ENCODE peak calls at places on chromosomes 12 and 14, in five cellular contexts. J is right atrium auricular region, T is IMR-90, G is body of pancreas, C is tibial artery. L is an unnamed sample.

GRCh38 chr12:115972241-115972640 is 305.3 kb downstream of the MED13L start:
- DNase-seq in J (no peak), T (no peak), G (no peak), C (no peak), L (no peak)

GRCh38 chr12:19025582-19025981 is 104.0 kb upstream of the PLEKHA5 start:
- DNase-seq in J (no peak), T (no peak), G (no peak), C (no peak), L (no peak)

GRCh38 chr12:47105914-47106674 is 26.3 kb upstream of the AMIGO2 start:
- DNase-seq in J (no peak), T (no peak), G (peak; percentile 77), C (no peak), L (no peak)

GRCh38 chr12:113246478-113247122 is 25.3 kb downstream of the TPCN1 start:
- DNase-seq in J (no peak), T (peak; percentile 38), G (peak; percentile 52), C (no peak), L (no peak)

GRCh38 chr14:68558096-68558495 is 234.8 kb downstream of the ZFP36L1 start:
- DNase-seq in J (no peak), T (no peak), G (no peak), C (no peak), L (no peak)

GRCh38 chr14:59529189-59529588 is 44.9 kb downstream of the JKAMP start:
- DNase-seq in J (no peak), T (no peak), G (no peak), C (no peak), L (no peak)

GRCh38 chr12:75291014-75291413 is 39.1 kb downstream of the CAPS2 start:
- DNase-seq in J (no peak), T (no peak), G (no peak), C (no peak), L (no peak)

GRCh38 chr14:50047274-50047676 is 69.1 kb downstream of the VCPKMT start:
- DNase-seq in J (no peak), T (no peak), G (no peak), C (peak; percentile 31), L (no peak)

GRCh38 chr14:75442642-75443041 is 14.8 kb downstream of the JDP2 start:
- DNase-seq in J (no peak), T (peak; percentile 57), G (no peak), C (no peak), L (no peak)

GRCh38 chr14:75446447-75446846 is 18.6 kb downstream of the JDP2 start:
- DNase-seq in J (no peak), T (no peak), G (no peak), C (no peak), L (no peak)

GRCh38 chr14:75448209-75448608 is 20.4 kb downstream of the JDP2 start:
- DNase-seq in J (no peak), T (no peak), G (no peak), C (no peak), L (no peak)

GRCh38 chr14:75443203-75443969 is 15.6 kb downstream of the JDP2 start:
- DNase-seq in J (no peak), T (no peak), G (no peak), C (no peak), L (no peak)

GRCh38 chr14:75445958-75446357 is 18.1 kb downstream of the JDP2 start:
- DNase-seq in J (no peak), T (no peak), G (no peak), C (no peak), L (no peak)
- H3K4me1 ChIP-seq in J (no peaks in the 10 kb centered on the region), T (peaks cover 32% of the 10 kb centered on the region), G (peaks cover 58% of the 10 kb centered on the region), C (peaks cover 42% of the 10 kb centered on the region), L (peaks cover 67% of the 10 kb centered on the region)

DNA sequence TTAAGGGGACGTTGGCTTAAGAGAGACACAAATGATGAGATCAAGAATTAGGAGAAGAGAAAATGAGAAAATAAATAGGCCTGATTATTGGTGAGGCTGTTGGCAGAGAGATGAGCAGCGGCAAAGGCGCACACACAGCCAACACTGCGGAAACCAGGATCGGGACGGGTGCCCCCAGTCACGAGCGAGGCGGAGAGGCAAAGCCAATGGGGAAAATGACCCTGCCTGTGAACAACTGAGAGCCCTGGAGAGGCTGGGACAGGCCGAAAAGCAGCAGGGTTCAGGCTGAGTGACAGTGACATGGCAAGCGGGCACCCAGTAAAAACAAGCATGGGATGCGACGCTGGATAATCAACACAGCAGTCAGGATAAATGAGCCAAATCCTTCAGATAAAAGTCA is 21.0 kb downstream of the SLC15A4 start:
- DNase-seq in J (no peak), T (no peak), G (no peak), C (no peak), L (no peak)
- H3K36me3 ChIP-seq in J (peaks cover 48% of the 10 kb centered on the region), T (peaks cover 28% of the 10 kb centered on the region), G (no peaks in the 10 kb centered on the region), C (peaks cover 65% of the 10 kb centered on the region), L (peaks cover 44% of the 10 kb centered on the region)

DNA sequence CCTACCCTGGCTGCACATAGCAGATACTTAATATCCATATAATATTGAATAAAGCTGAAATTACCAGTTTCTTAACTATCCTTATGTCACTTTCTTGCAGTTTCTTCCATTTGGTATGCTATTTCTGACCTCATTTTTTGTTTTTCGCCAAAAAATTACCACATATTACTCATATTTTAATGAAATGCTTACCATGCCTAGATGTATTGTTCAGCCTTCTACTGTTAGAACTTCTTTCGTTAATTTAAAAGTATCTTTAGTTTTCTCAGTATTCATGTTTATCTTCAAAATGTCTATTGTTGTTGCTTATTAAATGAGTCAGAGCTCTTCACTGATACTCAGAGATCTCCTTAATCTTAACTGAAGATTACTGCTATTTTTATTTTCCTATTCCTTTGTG is 20.5 kb downstream of the RAP1B start:
- DNase-seq in J (no peak), T (peak; percentile 22), G (no peak), C (no peak), L (no peak)
- H3K4me1 ChIP-seq in J (no peaks in the 10 kb centered on the region), T (peaks cover 5% of the 10 kb centered on the region), G (peaks cover 50% of the 10 kb centered on the region), C (peaks cover 74% of the 10 kb centered on the region), L (peaks cover 77% of the 10 kb centered on the region)

GRCh38 chr12:6233121-6233971 is 33.1 kb downstream of the CD9 start:
- DNase-seq in J (no peak), T (no peak), G (peak; percentile 68), C (no peak), L (no peak)
- H3K36me3 ChIP-seq in J (peaks cover 46% of the 10 kb centered on the region), T (peaks cover 18% of the 10 kb centered on the region), G (no peaks in the 10 kb centered on the region), C (peaks cover 57% of the 10 kb centered on the region), L (no peaks in the 10 kb centered on the region)

DNA sequence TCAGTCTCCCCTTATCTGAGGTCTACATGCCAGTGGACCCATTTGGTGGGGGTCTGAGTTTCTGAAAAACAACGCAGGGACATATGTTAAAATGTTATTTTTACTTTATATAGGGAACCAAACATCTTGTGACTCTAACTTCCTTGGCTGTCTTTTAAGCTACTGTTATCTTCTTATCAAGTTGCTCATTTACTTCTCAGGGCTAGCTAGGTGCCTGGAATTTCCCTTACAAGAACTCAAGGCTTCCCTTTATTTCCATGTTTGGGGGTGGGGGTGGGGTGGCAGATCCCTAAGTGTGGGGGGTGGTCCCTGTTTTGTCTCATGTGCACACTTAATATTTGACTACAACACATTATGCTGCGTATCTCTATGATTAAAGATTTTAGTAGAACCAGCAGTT is 31.6 kb downstream of the PPP1R36 start:
- DNase-seq in J (no peak), T (no peak), G (no peak), C (no peak), L (no peak)
- H3K4me1 ChIP-seq in J (no peaks in the 10 kb centered on the region), T (no peaks in the 10 kb centered on the region), G (peaks cover 8% of the 10 kb centered on the region), C (no peaks in the 10 kb centered on the region), L (no peaks in the 10 kb centered on the region)

GRCh38 chr14:64000749-64001148 is 147.9 kb downstream of the SYNE2 start:
- DNase-seq in J (no peak), T (no peak), G (no peak), C (no peak), L (no peak)

GRCh38 chr14:64008016-64008415 is 155.2 kb downstream of the SYNE2 start:
- DNase-seq in J (no peak), T (no peak), G (no peak), C (no peak), L (no peak)

GRCh38 chr14:64005822-64006221 is 153.0 kb downstream of the SYNE2 start:
- DNase-seq in J (no peak), T (no peak), G (no peak), C (no peak), L (no peak)
- H3K36me3 ChIP-seq in J (peaks cover 28% of the 10 kb centered on the region), T (no peaks in the 10 kb centered on the region), G (peaks cover 9% of the 10 kb centered on the region), C (peaks cover 39% of the 10 kb centered on the region), L (no peaks in the 10 kb centered on the region)

GRCh38 chr12:132483208-132483607 is 6.7 kb upstream of the FBRSL1 start:
- DNase-seq in J (no peak), T (no peak), G (no peak), C (no peak), L (no peak)
- H3K4me1 ChIP-seq in J (no peaks in the 10 kb centered on the region), T (no peaks in the 10 kb centered on the region), G (no peaks in the 10 kb centered on the region), C (no peaks in the 10 kb centered on the region), L (peaks cover under 1% of the 10 kb centered on the region)

DNA sequence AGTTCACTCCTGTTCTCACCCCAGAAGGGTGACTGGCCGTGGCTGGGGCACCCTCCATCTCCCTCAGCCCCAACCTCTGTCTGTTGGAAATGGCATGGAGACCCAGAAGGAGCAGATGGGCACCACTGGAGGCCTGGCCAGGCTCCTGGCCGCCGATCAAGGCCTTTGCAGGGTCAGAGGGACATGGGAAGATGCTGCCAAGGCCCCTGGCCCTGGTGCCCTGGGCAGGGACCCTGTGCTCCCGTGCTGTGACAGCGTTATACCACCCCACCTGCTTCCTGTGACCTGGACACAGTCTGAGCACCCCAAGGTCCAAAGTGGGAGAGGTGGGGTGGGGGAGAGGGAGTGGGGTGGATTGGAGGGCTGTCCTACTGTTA is 3.5 kb downstream of the INF2 start:
- DNase-seq in J (no peak), T (no peak), G (no peak), C (no peak), L (no peak)
- H3K36me3 ChIP-seq in J (no peaks in the 10 kb centered on the region), T (peaks cover 34% of the 10 kb centered on the region), G (no peaks in the 10 kb centered on the region), C (peaks cover 10% of the 10 kb centered on the region), L (no peaks in the 10 kb centered on the region)

DNA sequence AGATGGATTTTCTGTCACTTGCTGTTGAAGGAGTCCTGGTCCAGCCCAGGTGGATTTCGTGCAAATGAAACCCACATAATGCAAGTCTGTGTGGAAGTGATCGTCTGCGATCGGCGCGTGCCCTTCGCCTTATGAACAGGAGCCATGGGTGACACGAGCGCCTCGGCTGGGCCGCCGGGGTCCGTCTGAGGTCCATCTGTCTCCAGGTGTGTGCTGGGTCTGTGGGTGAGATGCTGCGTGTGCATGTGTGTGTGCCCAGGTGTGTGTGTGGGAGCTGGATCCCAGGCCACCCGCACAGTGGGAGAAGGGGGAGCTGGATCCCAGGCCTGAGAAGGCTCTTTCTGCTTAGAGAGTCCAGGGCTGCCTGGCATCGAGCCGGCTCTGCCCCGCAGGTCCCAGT is 53.8 kb downstream of the GALNT9 start:
- DNase-seq in J (no peak), T (no peak), G (no peak), C (no peak), L (no peak)
- H3K4me1 ChIP-seq in J (no peaks in the 10 kb centered on the region), T (no peaks in the 10 kb centered on the region), G (no peaks in the 10 kb centered on the region), C (no peaks in the 10 kb centered on the region), L (peaks cover 8% of the 10 kb centered on the region)

L was measured in vagina.